ENCODE peak calls at places on chromosomes 4 and X, in seven cellular contexts. Z is kidney, T is HepG2, S is colonic mucosa, Y is aorta, D is heart right ventricle, X is BE2C. B is an unnamed sample.

GRCh38 chr4:81724925-81725329 is 253.2 kb upstream of the RASGEF1B start:
- DNase-seq in Z (peak; percentile 74), T (peak; percentile 7), S (peak; percentile 24), Y (peak; percentile 84), D (peak; percentile 44), X (no peak), B (no peak)

GRCh38 chrX:50448565-50448964 is 22.1 kb downstream of the DGKK start:
- DNase-seq in Z (no peak), T (peak; percentile 62), S (peak; percentile 52), Y (no peak), D (no peak), X (no peak), B (no peak)

GRCh38 chr4:143254479-143255216 is 69.9 kb downstream of the USP38 start:
- DNase-seq in Z (no peak), T (no peak), S (no peak), Y (no peak), D (no peak), X (no peak), B (no peak)

GRCh38 chrX:19544693-19545305 is 29.5 kb upstream of the MAP3K15 start:
- DNase-seq in Z (no peak), T (peak; percentile 34), S (peak; percentile 59), Y (no peak), D (peak; percentile 22), X (peak; percentile 39), B (peak; percentile 70)

GRCh38 chrX:53440631-53441517 is 6.7 kb upstream of the HSD17B10 start:
- DNase-seq in Z (peak; percentile 82), T (peak; percentile 20), S (peak; percentile 77), Y (peak; percentile 80), D (peak; percentile 18), X (no peak), B (no peak)

GRCh38 chr4:122632396-122633143 is 11.7 kb upstream of the IL21 start:
- DNase-seq in Z (no peak), T (no peak), S (no peak), Y (no peak), D (no peak), X (no peak), B (no peak)

GRCh38 chrX:10677490-10677889 is 57.1 kb upstream of the MID1 start:
- DNase-seq in Z (no peak), T (no peak), S (no peak), Y (peak; percentile 48), D (no peak), X (no peak), B (peak; percentile 42)

GRCh38 chr4:813900-814299 is 12.0 kb downstream of the CPLX1 start:
- DNase-seq in Z (no peak), T (peak; percentile 58), S (no peak), Y (no peak), D (no peak), X (no peak), B (no peak)

GRCh38 chr4:99885063-99885664 is 9.1 kb downstream of the LAMTOR3 start:
- DNase-seq in Z (no peak), T (peak; percentile 21), S (no peak), Y (no peak), D (no peak), X (peak; percentile 18), B (peak; percentile 61)

GRCh38 chr4:168028568-168028967 is 63.8 kb upstream of the ANXA10 start:
- DNase-seq in Z (no peak), T (peak; percentile 5), S (no peak), Y (no peak), D (no peak), X (peak; percentile 24), B (no peak)

GRCh38 chr4:89438102-89438831 is 130.7 kb upstream of the GPRIN3 start:
- DNase-seq in Z (no peak), T (peak; percentile 23), S (peak; percentile 44), Y (peak; percentile 41), D (peak; percentile 10), X (peak; percentile 51), B (peak; percentile 58)

GRCh38 chr4:187192266-187192665 is 468.6 kb upstream of the FAT1 start:
- DNase-seq in Z (no peak), T (no peak), S (no peak), Y (no peak), D (no peak), X (no peak), B (no peak)

GRCh38 chr4:166980419-166980818 is 253.9 kb downstream of the SPOCK3 start:
- DNase-seq in Z (peak; percentile 45), T (no peak), S (no peak), Y (no peak), D (no peak), X (no peak), B (no peak)

GRCh38 chr4:19651481-19651880 is 600.2 kb upstream of the SLIT2 start:
- DNase-seq in Z (no peak), T (no peak), S (no peak), Y (no peak), D (no peak), X (no peak), B (no peak)

GRCh38 chr4:78369691-78370090 is 181.9 kb upstream of the ANXA3 start:
- DNase-seq in Z (no peak), T (no peak), S (no peak), Y (no peak), D (no peak), X (no peak), B (peak; percentile 13)

GRCh38 chrX:112043997-112044396 is 38.6 kb downstream of the TRPC5 start:
- DNase-seq in Z (no peak), T (no peak), S (no peak), Y (no peak), D (no peak), X (no peak), B (peak; percentile 0)

GRCh38 chrX:63283331-63283730 is 67.8 kb downstream of the SPIN4 start:
- DNase-seq in Z (no peak), T (no peak), S (no peak), Y (no peak), D (no peak), X (no peak), B (no peak)

DNA sequence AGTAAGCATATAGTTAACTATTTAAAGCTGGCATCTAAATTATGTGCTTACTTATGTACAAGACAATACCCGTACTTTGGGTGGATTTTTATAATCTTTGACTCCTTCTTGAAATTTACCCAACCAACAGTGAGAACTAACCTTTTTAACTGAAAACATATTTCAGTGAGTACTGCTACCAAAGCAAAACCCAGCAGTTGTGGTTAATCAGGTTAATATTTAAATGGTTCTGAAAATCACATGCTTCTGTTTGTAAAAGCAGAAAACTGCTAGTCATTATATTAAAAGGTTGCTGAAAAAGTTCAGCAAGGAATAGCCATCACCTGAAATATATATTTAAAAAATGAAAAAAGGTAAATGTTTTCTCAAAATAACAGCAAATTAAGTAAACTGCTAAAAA is 20.0 kb downstream of the UBE2D3 start:
- DNase-seq in Z (no peak), T (no peak), S (no peak), Y (no peak), D (no peak), X (no peak), B (no peak)
- H3K4me1 ChIP-seq in Z (peaks cover 9% of the 10 kb centered on the region), T (peaks cover 21% of the 10 kb centered on the region), S (no peaks in the 10 kb centered on the region), Y (no peaks in the 10 kb centered on the region), D (peaks cover 35% of the 10 kb centered on the region), X (no peaks in the 10 kb centered on the region), B (peaks cover 9% of the 10 kb centered on the region)

GRCh38 chr4:7710126-7710525 is 229.5 kb downstream of the AFAP1 start:
- DNase-seq in Z (no peak), T (no peak), S (no peak), Y (no peak), D (no peak), X (no peak), B (no peak)

GRCh38 chr4:7713757-7714156 is 225.9 kb downstream of the AFAP1 start:
- DNase-seq in Z (no peak), T (no peak), S (no peak), Y (no peak), D (no peak), X (no peak), B (no peak)

GRCh38 chr4:7711330-7711963 is 228.2 kb downstream of the AFAP1 start:
- DNase-seq in Z (no peak), T (no peak), S (no peak), Y (no peak), D (no peak), X (no peak), B (no peak)

GRCh38 chr4:7710576-7711329 is 228.9 kb downstream of the AFAP1 start:
- DNase-seq in Z (no peak), T (no peak), S (no peak), Y (no peak), D (no peak), X (no peak), B (no peak)

GRCh38 chr4:7712021-7712420 is 227.6 kb downstream of the AFAP1 start:
- DNase-seq in Z (no peak), T (no peak), S (no peak), Y (no peak), D (no peak), X (no peak), B (no peak)
- H3K4me3 ChIP-seq in Z (no peak overlapping the region), T (no peak overlapping the region), S (no peak overlapping the region), Y (no peak overlapping the region), D (no peak overlapping the region), X (no peak overlapping the region), B (no peak overlapping the region)

DNA sequence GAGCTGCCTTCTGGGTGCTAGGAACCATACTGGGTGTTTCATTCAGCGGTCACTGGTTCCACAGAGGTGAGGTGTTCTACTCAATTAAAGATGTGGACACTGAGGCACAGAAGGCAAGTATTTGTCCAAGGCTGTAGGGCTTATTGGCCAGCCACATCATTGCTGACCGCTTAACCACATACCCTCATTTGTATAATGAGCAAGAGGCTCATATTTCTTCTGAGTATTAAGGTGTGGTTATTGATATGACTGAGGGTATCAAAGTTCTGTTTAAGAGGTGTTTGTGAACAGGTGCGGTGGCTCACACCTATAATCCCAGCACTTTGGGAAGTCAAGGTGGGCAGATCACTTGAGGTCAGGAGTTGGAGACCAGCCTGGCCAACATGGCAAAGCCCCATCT is 14.3 kb downstream of the RNF4 start:
- DNase-seq in Z (peak; percentile 3), T (no peak), S (no peak), Y (no peak), D (no peak), X (no peak), B (no peak)
- H3K4me1 ChIP-seq in Z (peaks cover 64% of the 10 kb centered on the region), T (peaks cover 52% of the 10 kb centered on the region), S (peaks cover 47% of the 10 kb centered on the region), Y (peaks cover 5% of the 10 kb centered on the region), D (peaks cover 76% of the 10 kb centered on the region), X (peaks cover 10% of the 10 kb centered on the region), B (peaks cover 10% of the 10 kb centered on the region)

GRCh38 chr4:48467442-48467841 is 15.7 kb upstream of the SLC10A4 start:
- DNase-seq in Z (no peak), T (no peak), S (no peak), Y (no peak), D (peak; percentile 21), X (peak; percentile 29), B (no peak)

GRCh38 chr4:48470135-48470534 is 13.0 kb upstream of the SLC10A4 start:
- DNase-seq in Z (no peak), T (no peak), S (no peak), Y (no peak), D (no peak), X (no peak), B (no peak)

GRCh38 chr4:48470570-48470969 is 12.6 kb upstream of the SLC10A4 start:
- DNase-seq in Z (no peak), T (no peak), S (no peak), Y (no peak), D (no peak), X (peak; percentile 28), B (no peak)

GRCh38 chr4:48472794-48473193 is 10.3 kb upstream of the SLC10A4 start:
- DNase-seq in Z (no peak), T (no peak), S (no peak), Y (no peak), D (no peak), X (no peak), B (no peak)

DNA sequence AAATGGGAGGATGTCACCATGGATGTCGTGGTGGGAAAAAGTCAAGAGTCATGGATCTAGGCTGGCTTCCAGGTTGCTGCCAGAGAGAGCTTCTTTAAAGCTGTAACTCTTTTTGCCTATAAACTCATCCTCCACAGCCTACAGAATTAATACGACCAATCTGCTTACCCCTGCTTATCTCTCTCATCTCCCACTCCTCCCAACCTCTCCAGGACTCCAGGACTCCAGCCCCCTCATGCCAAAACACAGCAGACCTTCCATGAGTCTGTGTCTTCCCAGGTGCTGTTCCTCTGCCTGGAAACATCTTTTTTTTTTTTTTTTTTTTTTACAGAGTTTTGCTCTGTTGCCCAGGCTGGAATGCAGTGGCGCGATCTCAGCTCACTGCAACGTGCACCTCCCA is 15.3 kb upstream of the SLC10A4 start:
- DNase-seq in Z (no peak), T (no peak), S (no peak), Y (no peak), D (no peak), X (peak; percentile 31), B (no peak)
- H3K4me3 ChIP-seq in Z (no peak overlapping the region), T (no peak overlapping the region), S (no peak overlapping the region), Y (no peak overlapping the region), D (no peak overlapping the region), X (peak overlapping the region; percentile 19), B (no peak overlapping the region)